ENCODE peak calls at places on chromosome 1, in four cellular contexts. W, O, M and K are unnamed samples.

GRCh38 chr1:43582162-43582566 is 51.5 kb downstream of the PTPRF start:
- DNase-seq in M (no peak), O (no peak), W (peak), K (peak)

GRCh38 chr1:53956308-53957168 is 10.4 kb downstream of the LRRC42 start:
- DNase-seq in W (peak), M (no peak), O (no peak), K (peak)

GRCh38 chr1:38029081-38029681 is 16.6 kb downstream of the UTP11 start:
- DNase-seq in M (peak), W (no peak), O (peak), K (peak)

GRCh38 chr1:66333463-66334232 is 200.3 kb upstream of the SGIP1 start:
- DNase-seq in W (peak), O (no peak), M (no peak), K (peak)

GRCh38 chr1:227994632-227995300 is 12.0 kb upstream of the WNT3A start:
- DNase-seq in W (no peak), O (no peak), M (no peak), K (no peak)

GRCh38 chr1:44826375-44827196 is 16.5 kb downstream of the PTCH2 start:
- DNase-seq in W (no peak), O (no peak), M (no peak), K (no peak)

GRCh38 chr1:84698718-84699117 is 8.5 kb upstream of the SSX2IP start:
- DNase-seq in O (no peak), W (peak), M (no peak), K (peak)

GRCh38 chr1:109397451-109398342 is at the start of gene SORT1:
- DNase-seq in W (peak), O (peak), M (peak), K (peak)

GRCh38 chr1:163730366-163730765 is 408.6 kb downstream of the NUF2 start:
- DNase-seq in M (no peak), W (no peak), O (no peak), K (no peak)

GRCh38 chr1:55816456-55816794 is 601.3 kb upstream of the USP24 start:
- DNase-seq in O (no peak), W (no peak), M (no peak), K (no peak)

GRCh38 chr1:245742891-245743290 is 588.1 kb downstream of the KIF26B start:
- DNase-seq in M (peak), O (no peak), W (no peak), K (peak)

GRCh38 chr1:212437179-212437798 is 4.6 kb downstream of the NENF start:
- DNase-seq in W (no peak), O (no peak), M (no peak), K (no peak)